ENCODE peak calls at places on chromosome 7, in four cellular contexts. Z is HCT116, K is neural progenitor cell, S is MM.1S. X is an unnamed sample.
A peak's percentile ranks its signal among the peaks of the same experiment; 100 is the strongest.

GRCh38 chr7:22698762-22699161 is 28.2 kb upstream of the IL6 start:
- DNase-seq in Z (no peak), K (no peak), S (no peak), X (no peak)

GRCh38 chr7:98372993-98373392 is 27.9 kb downstream of the BAIAP2L1 start:
- DNase-seq in Z (no peak), K (no peak), S (no peak), X (no peak)

GRCh38 chr7:135670179-135670578 is 7.9 kb downstream of the STMP1 start:
- DNase-seq in Z (no peak), K (no peak), S (no peak), X (no peak)

GRCh38 chr7:107394831-107395230 is 75.0 kb upstream of the GPR22 start:
- DNase-seq in Z (no peak), K (no peak), S (no peak), X (no peak)

GRCh38 chr7:17554341-17555015 is 256.0 kb downstream of the AHR start:
- DNase-seq in Z (no peak), K (no peak), S (no peak), X (no peak)

GRCh38 chr7:96952974-96953391 is 52.4 kb upstream of the DLX6 start:
- DNase-seq in Z (no peak), K (no peak), S (no peak), X (peak; percentile 2)

GRCh38 chr7:82435769-82436168 is 7.8 kb downstream of the CACNA2D1 start:
- DNase-seq in Z (no peak), K (no peak), S (no peak), X (no peak)

GRCh38 chr7:143012001-143012400 is 14.9 kb downstream of the OR9A2 start:
- DNase-seq in Z (no peak), K (no peak), S (no peak), X (no peak)

GRCh38 chr7:96013836-96014235 is 241.5 kb downstream of the DYNC1I1 start:
- DNase-seq in Z (no peak), K (no peak), S (no peak), X (no peak)

GRCh38 chr7:90413185-90413528 is 9.9 kb downstream of the CLDN12 start:
- DNase-seq in Z (no peak), K (no peak), S (no peak), X (no peak)

GRCh38 chr7:135355377-135356048 is 121.9 kb downstream of the STRA8 start:
- DNase-seq in Z (no peak), K (no peak), S (no peak), X (no peak)

GRCh38 chr7:13181221-13181620 is 493.8 kb downstream of the ARL4A start:
- DNase-seq in Z (no peak), K (peak; percentile 42), S (no peak), X (no peak)

GRCh38 chr7:24419070-24419469 is 135.1 kb downstream of the NPY start:
- DNase-seq in Z (peak; percentile 21), K (peak; percentile 25), S (no peak), X (peak; percentile 82)

GRCh38 chr7:6612819-6613218 is 2.6 kb upstream of the ZNF853 start:
- DNase-seq in Z (no peak), K (no peak), S (no peak), X (no peak)

GRCh38 chr7:5470721-5471311 is 47.2 kb upstream of the TNRC18 start:
- DNase-seq in Z (no peak), K (no peak), S (no peak), X (no peak)

GRCh38 chr7:30493231-30493630 is 11.4 kb downstream of the GGCT start:
- DNase-seq in Z (no peak), K (no peak), S (no peak), X (no peak)

GRCh38 chr7:1087952-1088920 is at the start of gene GPER1:
- DNase-seq in Z (peak; percentile 12), K (peak; percentile 80), S (no peak), X (peak; percentile 37)

GRCh38 chr7:2437537-2438148 is 34.2 kb downstream of the CHST12 start:
- DNase-seq in Z (no peak), K (no peak), S (no peak), X (no peak)

GRCh38 chr7:4198301-4198700 is 483.8 kb upstream of the FOXK1 start:
- DNase-seq in Z (no peak), K (no peak), S (no peak), X (no peak)

GRCh38 chr7:5693529-5693928 is 87.9 kb downstream of the RNF216 start:
- DNase-seq in Z (no peak), K (no peak), S (peak; percentile 29), X (peak; percentile 14)

GRCh38 chr7:6294839-6295238 is 22.4 kb upstream of the CYTH3 start:
- DNase-seq in Z (no peak), K (no peak), S (no peak), X (no peak)

GRCh38 chr7:39035156-39035555 is 57.4 kb downstream of the POU6F2 start:
- DNase-seq in Z (no peak), K (no peak), S (no peak), X (peak; percentile 28)

GRCh38 chr7:129848436-129848835 is 104.3 kb downstream of the UBE2H start:
- DNase-seq in Z (no peak), K (no peak), S (no peak), X (no peak)

GRCh38 chr7:149093228-149093627 is 2.7 kb upstream of the ZNF786 start:
- DNase-seq in Z (no peak), K (no peak), S (no peak), X (no peak)

GRCh38 chr7:116797611-116798010 is 64.8 kb upstream of the CAPZA2 start:
- DNase-seq in Z (no peak), K (no peak), S (no peak), X (no peak)

GRCh38 chr7:123865517-123866117 is 20.6 kb downstream of the HYAL4 start:
- DNase-seq in Z (peak; percentile 49), K (peak; percentile 58), S (peak; percentile 79), X (peak; percentile 84)

GRCh38 chr7:23938937-23939552 is 229.0 kb downstream of the STK31 start:
- DNase-seq in Z (peak; percentile 47), K (peak; percentile 65), S (peak; percentile 48), X (peak; percentile 71)

GRCh38 chr7:83060218-83060617 is 102.5 kb downstream of the PCLO start:
- DNase-seq in Z (no peak), K (no peak), S (no peak), X (no peak)

DNA sequence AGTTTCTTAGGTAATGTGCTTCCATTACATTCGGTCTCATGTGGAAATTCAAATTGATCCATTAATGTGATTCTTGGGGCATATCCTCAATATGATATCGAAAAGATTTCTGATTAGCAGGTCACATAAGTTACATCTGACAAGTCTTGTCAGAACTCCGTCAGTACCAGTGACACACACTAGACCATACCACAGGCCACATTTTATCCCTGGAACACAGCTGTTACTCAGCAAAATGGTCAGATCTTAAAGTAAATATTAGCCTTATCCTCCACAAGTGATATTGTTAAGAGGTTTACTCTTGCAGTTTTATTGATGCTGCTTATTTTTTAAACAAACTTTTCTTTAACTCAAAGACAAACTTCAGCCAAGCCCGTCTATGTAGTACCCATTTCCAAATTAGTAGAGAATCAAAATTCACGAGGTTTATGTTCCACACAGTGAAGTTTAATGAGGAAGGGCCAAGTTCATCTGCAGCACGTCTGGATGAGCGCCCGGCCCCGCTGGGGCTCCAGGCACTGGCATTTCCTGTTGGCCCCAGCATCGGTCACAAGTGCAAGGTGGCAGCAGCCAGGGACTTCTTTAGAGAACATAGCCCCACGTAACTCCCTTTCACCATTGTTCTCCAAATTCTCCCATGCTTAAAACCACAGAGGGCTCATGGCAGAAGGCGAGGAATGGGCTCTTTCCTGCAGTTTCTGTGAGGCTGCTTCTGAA is 132.2 kb downstream of the VIPR2 start:
- DNase-seq in Z (no peak), K (no peak), S (no peak), X (no peak)
- TF ChIP-seq EZH2phosphoT487 in Z (no peak), K (no peak), S (no peak), X (no peak)

GRCh38 chr7:155808551-155809331 is 3.5 kb downstream of the SHH start:
- DNase-seq in Z (no peak), K (peak; percentile 73), S (no peak), X (peak; percentile 48)
- TF ChIP-seq EZH2 in Z (no peak), K (peak; percentile 93), S (no peak), X (peak; percentile 81)

DNA sequence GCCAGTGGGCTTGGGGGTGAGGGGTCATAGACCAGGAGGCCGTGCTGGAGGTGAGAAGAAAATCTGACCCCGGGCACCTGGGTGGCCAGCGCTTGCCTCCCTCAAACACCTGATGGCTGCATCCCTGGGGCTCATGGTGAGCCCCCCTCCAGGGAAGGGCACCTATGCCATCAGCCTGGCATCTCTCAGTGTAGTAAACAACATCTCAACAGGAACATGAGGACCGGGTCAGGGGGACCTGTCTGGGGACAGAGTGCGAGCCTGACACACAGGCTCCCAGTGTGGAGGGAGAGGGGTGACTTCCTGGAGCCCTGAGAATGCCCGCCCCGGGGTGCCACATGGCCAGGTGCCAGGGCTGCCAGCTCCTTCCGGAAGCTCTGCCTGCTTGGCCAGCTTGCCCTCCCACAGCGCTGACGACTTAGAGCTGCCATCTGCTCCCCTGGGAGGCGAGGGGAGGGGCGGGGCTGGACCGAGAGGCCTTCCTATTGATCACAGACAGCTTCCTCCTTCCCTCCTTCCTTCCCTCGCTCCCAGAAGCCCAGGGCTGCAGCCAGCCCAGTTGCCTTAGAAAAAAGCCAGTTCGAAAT is 12.3 kb downstream of the STX1A start:
- DNase-seq in Z (peak; percentile 69), K (no peak), S (no peak), X (peak; percentile 50)
- TF ChIP-seq EZH2phosphoT487 in Z (no peak), K (no peak), S (no peak), X (no peak)

GRCh38 chr7:27201231-27202017 is 1.5 kb upstream of the HOXA13 start:
- DNase-seq in Z (no peak), K (no peak), S (no peak), X (no peak)
- TF ChIP-seq EZH2 in Z (no peak), K (no peak), S (no peak), X (peak; percentile 7)

GRCh38 chr7:100162874-100163533 is 4.5 kb upstream of the TRAPPC14 start:
- DNase-seq in Z (no peak), K (no peak), S (no peak), X (peak; percentile 42)
- TF ChIP-seq EZH2phosphoT487 in Z (no peak), K (no peak), S (no peak), X (no peak)